ENCODE peak calls at places on chromosome 17, in seven cellular contexts. C, Q, V, S, H, J and A are unnamed samples.

GRCh38 chr17:8939496-8940334 is 25.8 kb downstream of the PIK3R5 start:
- DNase-seq in C (no peak), Q (no peak), V (no peak), S (no peak), H (no peak), J (no peak), A (no peak)

GRCh38 chr17:70060415-70060814 is 14.6 kb upstream of the KCNJ16 start:
- DNase-seq in C (no peak), Q (no peak), V (no peak), S (no peak), H (no peak), J (no peak), A (no peak)

GRCh38 chr17:61002316-61002736 is 324.7 kb downstream of the BCAS3 start:
- DNase-seq in C (peak; percentile 11), Q (no peak), V (no peak), S (no peak), H (no peak), J (no peak), A (no peak)

GRCh38 chr17:54969658-54970572 is 1.4 kb downstream of the STXBP4 start:
- DNase-seq in C (no peak), Q (no peak), V (no peak), S (no peak), H (no peak), J (no peak), A (no peak)

GRCh38 chr17:81331527-81332043 is 36.5 kb upstream of the SLC38A10 start:
- DNase-seq in C (no peak), Q (no peak), V (no peak), S (no peak), H (no peak), J (no peak), A (no peak)

GRCh38 chr17:64781013-64781392 is 118.9 kb upstream of the SMURF2 start:
- DNase-seq in C (no peak), Q (no peak), V (no peak), S (no peak), H (no peak), J (no peak), A (no peak)

GRCh38 chr17:76585649-76586593 is at the start of gene ST6GALNAC2:
- DNase-seq in C (peak; percentile 52), Q (peak; percentile 82), V (peak; percentile 64), S (peak; percentile 36), H (peak; percentile 90), J (peak; percentile 21), A (no peak)

GRCh38 chr17:72730091-72730490 is 362.4 kb downstream of the SLC39A11 start:
- DNase-seq in C (no peak), Q (no peak), V (no peak), S (no peak), H (no peak), J (no peak), A (no peak)

GRCh38 chr17:42537826-42538451 is 1.9 kb downstream of the NAGLU start:
- DNase-seq in C (no peak), Q (no peak), V (no peak), S (no peak), H (no peak), J (no peak), A (no peak)

GRCh38 chr17:67128700-67129099 is 84.3 kb downstream of the CACNG1 start:
- DNase-seq in C (no peak), Q (no peak), V (no peak), S (no peak), H (no peak), J (no peak), A (no peak)

GRCh38 chr17:54891176-54891821 is 9.4 kb upstream of the TOM1L1 start:
- DNase-seq in C (peak; percentile 52), Q (no peak), V (no peak), S (no peak), H (no peak), J (no peak), A (peak; percentile 12)

GRCh38 chr17:58336456-58337094 is 8.0 kb upstream of the TSPOAP1 start:
- DNase-seq in C (no peak), Q (no peak), V (no peak), S (no peak), H (no peak), J (no peak), A (peak; percentile 25)

GRCh38 chr17:13395346-13395745 is 206.4 kb downstream of the HS3ST3A1 start:
- DNase-seq in C (no peak), Q (no peak), V (no peak), S (no peak), H (peak; percentile 29), J (no peak), A (no peak)

GRCh38 chr17:74390680-74391653 is 23.7 kb downstream of the GPR142 start:
- DNase-seq in C (no peak), Q (no peak), V (no peak), S (no peak), H (no peak), J (no peak), A (no peak)

GRCh38 chr17:36008998-36009665 is 7.8 kb upstream of the CCL15 start:
- DNase-seq in C (no peak), Q (no peak), V (no peak), S (no peak), H (no peak), J (no peak), A (no peak)

GRCh38 chr17:12994341-12995074 is 23.3 kb downstream of the ELAC2 start:
- DNase-seq in C (no peak), Q (no peak), V (no peak), S (no peak), H (no peak), J (no peak), A (no peak)

GRCh38 chr17:39365252-39365651 is 36.2 kb downstream of the FBXL20 start:
- DNase-seq in C (no peak), Q (no peak), V (no peak), S (no peak), H (no peak), J (no peak), A (peak; percentile 69)

GRCh38 chr17:37301288-37301687 is 74.5 kb upstream of the C17orf78 start:
- DNase-seq in C (no peak), Q (no peak), V (no peak), S (no peak), H (no peak), J (no peak), A (no peak)

GRCh38 chr17:80698297-80698696 is 153.7 kb downstream of the RPTOR start:
- DNase-seq in C (no peak), Q (no peak), V (no peak), S (no peak), H (no peak), J (no peak), A (no peak)

GRCh38 chr17:63621684-63622570 is at the start of gene MAP3K3:
- DNase-seq in C (peak; percentile 100), Q (peak; percentile 100), V (peak; percentile 100), S (peak; percentile 99), H (peak; percentile 100), J (peak; percentile 93), A (peak; percentile 99)
- TF ChIP-seq CTCF in C (peak; percentile 44), Q (no peak), V (no peak), S (peak; percentile 12), H (no peak), J (no peak), A (peak; percentile 27)

GRCh38 chr17:45748911-45749310 is 35.2 kb upstream of the CRHR1 start:
- DNase-seq in C (no peak), Q (no peak), V (no peak), S (no peak), H (no peak), J (no peak), A (no peak)

GRCh38 chr17:45750779-45751440 is 33.2 kb upstream of the CRHR1 start:
- DNase-seq in C (no peak), Q (no peak), V (no peak), S (no peak), H (no peak), J (no peak), A (no peak)

GRCh38 chr17:45745843-45746494 is 38.2 kb upstream of the CRHR1 start:
- DNase-seq in C (peak; percentile 16), Q (no peak), V (no peak), S (no peak), H (no peak), J (no peak), A (no peak)

GRCh38 chr17:45749831-45750335 is 34.2 kb upstream of the CRHR1 start:
- DNase-seq in C (no peak), Q (no peak), V (no peak), S (no peak), H (no peak), J (no peak), A (no peak)

GRCh38 chr17:45747907-45748306 is 36.2 kb upstream of the CRHR1 start:
- DNase-seq in C (no peak), Q (no peak), V (peak; percentile 45), S (no peak), H (no peak), J (no peak), A (no peak)
- H3K27me3 ChIP-seq in C (peaks cover 24% of the 10 kb centered on the region), Q (no peaks in the 10 kb centered on the region), V (no peaks in the 10 kb centered on the region), S (no peaks in the 10 kb centered on the region), H (no peaks in the 10 kb centered on the region), J (peaks cover 4% of the 10 kb centered on the region), A (peaks cover 11% of the 10 kb centered on the region)

GRCh38 chr17:43690624-43691316 is 29.0 kb upstream of the MEOX1 start:
- DNase-seq in C (no peak), Q (no peak), V (no peak), S (no peak), H (no peak), J (no peak), A (no peak)

GRCh38 chr17:43683928-43684653 is 22.4 kb upstream of the MEOX1 start:
- DNase-seq in C (no peak), Q (no peak), V (no peak), S (no peak), H (no peak), J (no peak), A (no peak)

GRCh38 chr17:43691317-43691693 is 29.6 kb upstream of the MEOX1 start:
- DNase-seq in C (no peak), Q (no peak), V (no peak), S (no peak), H (no peak), J (no peak), A (no peak)

GRCh38 chr17:43694081-43694870 is 32.6 kb upstream of the MEOX1 start:
- DNase-seq in C (peak; percentile 71), Q (peak; percentile 72), V (peak; percentile 76), S (peak; percentile 80), H (peak; percentile 74), J (peak; percentile 61), A (no peak)

DNA sequence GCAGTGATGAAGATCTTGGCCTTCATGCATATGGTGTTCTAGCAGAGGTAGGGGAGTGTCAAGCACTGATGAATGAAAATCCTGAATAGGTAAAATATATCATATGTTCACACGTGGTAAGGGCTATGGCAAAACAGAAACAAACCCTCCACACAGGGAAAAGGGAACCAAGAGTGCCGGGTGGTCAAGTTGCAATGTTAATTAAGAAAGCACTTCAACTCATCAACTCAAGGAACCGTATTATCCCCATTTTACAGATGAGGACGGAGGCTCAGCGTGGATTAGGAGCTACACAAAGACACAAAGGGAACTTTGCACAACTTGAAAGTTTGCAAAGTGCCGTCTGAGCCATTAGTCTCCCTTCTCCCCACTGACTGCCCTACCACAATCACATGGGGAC is 28.1 kb upstream of the MEOX1 start:
- DNase-seq in C (no peak), Q (no peak), V (no peak), S (no peak), H (no peak), J (no peak), A (no peak)
- TF ChIP-seq CTCF in C (no peak), Q (no peak), V (no peak), S (no peak), H (no peak), J (no peak), A (no peak)

DNA sequence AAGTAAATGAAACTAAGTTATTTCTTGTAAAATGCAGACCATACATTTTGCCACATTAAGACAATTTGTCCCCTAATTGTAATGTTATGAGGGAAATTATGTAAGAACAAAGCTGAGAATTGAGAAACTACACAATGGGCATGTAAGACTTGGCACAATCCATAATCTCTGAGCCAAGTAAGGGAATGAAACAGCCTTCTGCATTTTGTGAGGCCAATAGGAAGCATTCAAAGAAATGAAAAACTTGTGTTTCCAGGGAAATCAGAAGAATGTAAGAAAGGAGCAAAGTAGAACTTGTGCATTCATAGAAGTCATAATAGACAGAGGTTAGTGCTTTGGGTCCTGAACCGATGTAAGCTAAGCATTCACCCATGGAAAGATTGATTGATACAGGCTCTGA is 1.8 kb downstream of the KRTAP9-4 start:
- DNase-seq in C (no peak), Q (no peak), V (no peak), S (no peak), H (no peak), J (no peak), A (no peak)
- H3K27me3 ChIP-seq in C (peaks cover 40% of the 10 kb centered on the region), Q (no peaks in the 10 kb centered on the region), V (peaks cover 9% of the 10 kb centered on the region), S (no peaks in the 10 kb centered on the region), H (no peaks in the 10 kb centered on the region), J (no peaks in the 10 kb centered on the region), A (no peaks in the 10 kb centered on the region)